ENCODE peak calls at places on chromosomes 5 and 9, in five cellular contexts. One of them, this sample, is unnamed.

GRCh38 chr5:60066502-60066901 is 173.0 kb upstream of the PDE4D start:
- DNase-seq in HCEC 1CT: peak; percentile 82
- DNase-seq in right lobe of liver: no peak
- DNase-seq in HS-5: peak; percentile 63
- DNase-seq in dorsolateral prefrontal cortex: no peak
- DNase-seq in this sample: no peak

GRCh38 chr9:114413909-114414308 is 26.1 kb upstream of the AKNA start:
- DNase-seq in HCEC 1CT: no peak
- DNase-seq in right lobe of liver: no peak
- DNase-seq in HS-5: no peak
- DNase-seq in dorsolateral prefrontal cortex: no peak
- DNase-seq in this sample: no peak

GRCh38 chr9:34992376-34992951 is 2.9 kb downstream of the DNAJB5 start:
- DNase-seq in HCEC 1CT: peak; percentile 87
- DNase-seq in right lobe of liver: no peak
- DNase-seq in HS-5: peak; percentile 72
- DNase-seq in dorsolateral prefrontal cortex: no peak
- DNase-seq in this sample: peak; percentile 42

GRCh38 chr5:141681695-141682641 is at the start of gene ARAP3:
- DNase-seq in HCEC 1CT: peak; percentile 82
- DNase-seq in right lobe of liver: peak; percentile 92
- DNase-seq in HS-5: peak; percentile 63
- DNase-seq in dorsolateral prefrontal cortex: no peak
- DNase-seq in this sample: no peak

GRCh38 chr9:88976186-88976887 is 14.9 kb upstream of the S1PR3 start:
- DNase-seq in HCEC 1CT: no peak
- DNase-seq in right lobe of liver: no peak
- DNase-seq in HS-5: no peak
- DNase-seq in dorsolateral prefrontal cortex: no peak
- DNase-seq in this sample: no peak

GRCh38 chr9:121818016-121818661 is 166.7 kb downstream of the DAB2IP start:
- DNase-seq in HCEC 1CT: no peak
- DNase-seq in right lobe of liver: no peak
- DNase-seq in HS-5: no peak
- DNase-seq in dorsolateral prefrontal cortex: no peak
- DNase-seq in this sample: no peak

GRCh38 chr5:120463026-120463770 is 902 bp upstream of the PRR16 start:
- DNase-seq in HCEC 1CT: no peak
- DNase-seq in right lobe of liver: no peak
- DNase-seq in HS-5: no peak
- DNase-seq in dorsolateral prefrontal cortex: no peak
- DNase-seq in this sample: no peak

GRCh38 chr9:127927457-127928231 is 2.9 kb downstream of the PIP5KL1 start:
- DNase-seq in HCEC 1CT: no peak
- DNase-seq in right lobe of liver: no peak
- DNase-seq in HS-5: no peak
- DNase-seq in dorsolateral prefrontal cortex: no peak
- DNase-seq in this sample: no peak

GRCh38 chr9:70046274-70047070 is 2.8 kb downstream of the MAMDC2 start:
- DNase-seq in HCEC 1CT: no peak
- DNase-seq in right lobe of liver: no peak
- DNase-seq in HS-5: no peak
- DNase-seq in dorsolateral prefrontal cortex: no peak
- DNase-seq in this sample: no peak

GRCh38 chr9:36207016-36207415 is 16.3 kb downstream of the CLTA start:
- DNase-seq in HCEC 1CT: peak; percentile 37
- DNase-seq in right lobe of liver: no peak
- DNase-seq in HS-5: no peak
- DNase-seq in dorsolateral prefrontal cortex: peak; percentile 74
- DNase-seq in this sample: no peak

GRCh38 chr5:76849767-76850291 is at the start of gene S100Z:
- DNase-seq in HCEC 1CT: no peak
- DNase-seq in right lobe of liver: no peak
- DNase-seq in HS-5: no peak
- DNase-seq in dorsolateral prefrontal cortex: no peak
- DNase-seq in this sample: no peak

GRCh38 chr5:18052569-18052968 is 418.3 kb downstream of the TAF11L14 start:
- DNase-seq in HCEC 1CT: no peak
- DNase-seq in right lobe of liver: no peak
- DNase-seq in HS-5: no peak
- DNase-seq in dorsolateral prefrontal cortex: no peak
- DNase-seq in this sample: no peak

GRCh38 chr5:1747079-1747802 is 52.4 kb downstream of the MRPL36 start:
- DNase-seq in HCEC 1CT: no peak
- DNase-seq in right lobe of liver: peak; percentile 32
- DNase-seq in HS-5: no peak
- DNase-seq in dorsolateral prefrontal cortex: no peak
- DNase-seq in this sample: no peak

GRCh38 chr5:81856948-81857928 is 106.3 kb upstream of the SSBP2 start:
- DNase-seq in HCEC 1CT: peak; percentile 22
- DNase-seq in right lobe of liver: peak; percentile 71
- DNase-seq in HS-5: no peak
- DNase-seq in dorsolateral prefrontal cortex: peak; percentile 82
- DNase-seq in this sample: peak; percentile 67

GRCh38 chr9:136311433-136312375 is 7.8 kb upstream of the CCDC187 start:
- DNase-seq in HCEC 1CT: no peak
- DNase-seq in right lobe of liver: no peak
- DNase-seq in HS-5: no peak
- DNase-seq in dorsolateral prefrontal cortex: no peak
- DNase-seq in this sample: no peak

GRCh38 chr9:124110307-124110915 is 98.8 kb downstream of the LHX2 start:
- DNase-seq in HCEC 1CT: peak; percentile 41
- DNase-seq in right lobe of liver: no peak
- DNase-seq in HS-5: no peak
- DNase-seq in dorsolateral prefrontal cortex: peak; percentile 29
- DNase-seq in this sample: no peak

GRCh38 chr9:1025131-1025530 is 25.0 kb upstream of the DMRT2 start:
- DNase-seq in HCEC 1CT: no peak
- DNase-seq in right lobe of liver: no peak
- DNase-seq in HS-5: no peak
- DNase-seq in dorsolateral prefrontal cortex: no peak
- DNase-seq in this sample: no peak

GRCh38 chr5:88660947-88661869 is 221.8 kb downstream of the MEF2C start:
- DNase-seq in HCEC 1CT: peak; percentile 44
- DNase-seq in right lobe of liver: peak; percentile 57
- DNase-seq in HS-5: peak; percentile 65
- DNase-seq in dorsolateral prefrontal cortex: peak; percentile 98
- DNase-seq in this sample: no peak

GRCh38 chr5:124790261-124790894 is 43.9 kb upstream of the ZNF608 start:
- DNase-seq in HCEC 1CT: peak; percentile 51
- DNase-seq in right lobe of liver: no peak
- DNase-seq in HS-5: no peak
- DNase-seq in dorsolateral prefrontal cortex: no peak
- DNase-seq in this sample: no peak

GRCh38 chr9:211557-211956 is 3.1 kb upstream of the DOCK8 start:
- DNase-seq in HCEC 1CT: no peak
- DNase-seq in right lobe of liver: no peak
- DNase-seq in HS-5: no peak
- DNase-seq in dorsolateral prefrontal cortex: no peak
- DNase-seq in this sample: no peak

GRCh38 chr5:135450957-135451356 is 1.2 kb downstream of the TIFAB start:
- DNase-seq in HCEC 1CT: no peak
- DNase-seq in right lobe of liver: no peak
- DNase-seq in HS-5: no peak
- DNase-seq in dorsolateral prefrontal cortex: no peak
- DNase-seq in this sample: no peak

GRCh38 chr5:80122599-80122998 is 87.5 kb downstream of the THBS4 start:
- DNase-seq in HCEC 1CT: no peak
- DNase-seq in right lobe of liver: no peak
- DNase-seq in HS-5: no peak
- DNase-seq in dorsolateral prefrontal cortex: no peak
- DNase-seq in this sample: no peak

GRCh38 chr5:131671994-131672655 is 37.1 kb upstream of the RAPGEF6 start:
- DNase-seq in HCEC 1CT: peak; percentile 18
- DNase-seq in right lobe of liver: no peak
- DNase-seq in HS-5: no peak
- DNase-seq in dorsolateral prefrontal cortex: peak; percentile 40
- DNase-seq in this sample: no peak

GRCh38 chr5:82164109-82164956 is 113.8 kb downstream of the RPS23 start:
- DNase-seq in HCEC 1CT: peak; percentile 82
- DNase-seq in right lobe of liver: no peak
- DNase-seq in HS-5: no peak
- DNase-seq in dorsolateral prefrontal cortex: no peak
- DNase-seq in this sample: no peak

GRCh38 chr5:135890867-135891266 is 4.8 kb downstream of the IL9 start:
- DNase-seq in HCEC 1CT: no peak
- DNase-seq in right lobe of liver: no peak
- DNase-seq in HS-5: no peak
- DNase-seq in dorsolateral prefrontal cortex: no peak
- DNase-seq in this sample: no peak

GRCh38 chr5:76104027-76104426 is 20.8 kb downstream of the SV2C start:
- DNase-seq in HCEC 1CT: peak; percentile 1
- DNase-seq in right lobe of liver: peak; percentile 57
- DNase-seq in HS-5: no peak
- DNase-seq in dorsolateral prefrontal cortex: no peak
- DNase-seq in this sample: no peak

GRCh38 chr5:6576861-6577501 is 55.9 kb downstream of the NSUN2 start:
- DNase-seq in HCEC 1CT: peak; percentile 50
- DNase-seq in right lobe of liver: no peak
- DNase-seq in HS-5: peak; percentile 54
- DNase-seq in dorsolateral prefrontal cortex: no peak
- DNase-seq in this sample: no peak

GRCh38 chr5:166433679-166434078 is 1857.8 kb upstream of the WWC1 start:
- DNase-seq in HCEC 1CT: no peak
- DNase-seq in right lobe of liver: no peak
- DNase-seq in HS-5: no peak
- DNase-seq in dorsolateral prefrontal cortex: no peak
- DNase-seq in this sample: no peak

GRCh38 chr5:170880084-170880483 is 18.3 kb downstream of the RANBP17 start:
- DNase-seq in HCEC 1CT: no peak
- DNase-seq in right lobe of liver: no peak
- DNase-seq in HS-5: no peak
- DNase-seq in dorsolateral prefrontal cortex: no peak
- DNase-seq in this sample: no peak

GRCh38 chr5:141875795-141876627 is 2.2 kb downstream of the PCDH1 start:
- DNase-seq in HCEC 1CT: no peak
- DNase-seq in right lobe of liver: no peak
- DNase-seq in HS-5: no peak
- DNase-seq in dorsolateral prefrontal cortex: no peak
- DNase-seq in this sample: no peak

GRCh38 chr9:73474625-73475024 is 323.0 kb downstream of the ANXA1 start:
- DNase-seq in HCEC 1CT: no peak
- DNase-seq in right lobe of liver: peak; percentile 48
- DNase-seq in HS-5: no peak
- DNase-seq in dorsolateral prefrontal cortex: no peak
- DNase-seq in this sample: no peak

GRCh38 chr5:158525663-158526062 is 574.1 kb downstream of the EBF1 start:
- DNase-seq in HCEC 1CT: no peak
- DNase-seq in right lobe of liver: no peak
- DNase-seq in HS-5: no peak
- DNase-seq in dorsolateral prefrontal cortex: no peak
- DNase-seq in this sample: no peak

GRCh38 chr9:126587187-126588185 is 26.2 kb upstream of the LMX1B start:
- DNase-seq in HCEC 1CT: no peak
- DNase-seq in right lobe of liver: no peak
- DNase-seq in HS-5: no peak
- DNase-seq in dorsolateral prefrontal cortex: peak; percentile 88
- DNase-seq in this sample: peak; percentile 89

This sample was measured in nucleus accumbens.